ENCODE peak calls at places on chromosome 20, in five cellular contexts. One of them, this sample, is unnamed.

GRCh38 chr20:1862665-1863059 is 32.5 kb upstream of the SIRPA start:
- DNase-seq in T47D: no peak
- DNase-seq in HT-29: no peak
- DNase-seq in effector CD4-positive, alpha-beta T cell: no peak
- DNase-seq in AG10803: peak
- DNase-seq in this sample: no peak

GRCh38 chr20:23119456-23120216 is 33.5 kb upstream of the CD93 start:
- DNase-seq in T47D: no peak
- DNase-seq in HT-29: no peak
- DNase-seq in effector CD4-positive, alpha-beta T cell: no peak
- DNase-seq in AG10803: no peak
- DNase-seq in this sample: no peak

GRCh38 chr20:43914697-43915208 is at the start of gene TOX2:
- DNase-seq in T47D: no peak
- DNase-seq in HT-29: no peak
- DNase-seq in effector CD4-positive, alpha-beta T cell: peak
- DNase-seq in AG10803: peak
- DNase-seq in this sample: no peak

GRCh38 chr20:1508576-1508975 is 17.4 kb upstream of the SIRPB2 start:
- DNase-seq in T47D: no peak
- DNase-seq in HT-29: no peak
- DNase-seq in effector CD4-positive, alpha-beta T cell: no peak
- DNase-seq in AG10803: no peak
- DNase-seq in this sample: no peak

GRCh38 chr20:45701104-45701503 is 734 bp upstream of the WFDC13 start:
- DNase-seq in T47D: no peak
- DNase-seq in HT-29: no peak
- DNase-seq in effector CD4-positive, alpha-beta T cell: no peak
- DNase-seq in AG10803: no peak
- DNase-seq in this sample: no peak

GRCh38 chr20:8385247-8385646 is 253.2 kb downstream of the PLCB1 start:
- DNase-seq in T47D: no peak
- DNase-seq in HT-29: no peak
- DNase-seq in effector CD4-positive, alpha-beta T cell: no peak
- DNase-seq in AG10803: peak
- DNase-seq in this sample: no peak

GRCh38 chr20:25498280-25498606 is 87.1 kb downstream of the NINL start:
- DNase-seq in T47D: no peak
- DNase-seq in HT-29: no peak
- DNase-seq in effector CD4-positive, alpha-beta T cell: no peak
- DNase-seq in AG10803: no peak
- DNase-seq in this sample: no peak

GRCh38 chr20:58889334-58890072 is 37.0 kb downstream of the GNAS start:
- DNase-seq in T47D: no peak
- DNase-seq in HT-29: no peak
- DNase-seq in effector CD4-positive, alpha-beta T cell: no peak
- DNase-seq in AG10803: no peak
- DNase-seq in this sample: no peak

GRCh38 chr20:20009784-20010253 is 7.3 kb upstream of the NAA20 start:
- DNase-seq in T47D: no peak
- DNase-seq in HT-29: no peak
- DNase-seq in effector CD4-positive, alpha-beta T cell: no peak
- DNase-seq in AG10803: no peak
- DNase-seq in this sample: no peak